ENCODE peak calls at places on chromosomes 3 and 15, in nine cellular contexts. H is esophagus muscularis mucosa, I is dorsolateral prefrontal cortex, L is tibial artery, N is osteoblast, P is A673, U is mammary epithelial cell, Z is endodermal cell, V is sigmoid colon. T is an unnamed sample.

GRCh38 chr3:52704611-52705437 is 767 bp downstream of the GLT8D1 start:
- DNase-seq in V (no peak), N (peak), U (peak), I (no peak), L (peak), Z (peak), H (no peak), P (peak), T (no peak)

GRCh38 chr3:128170866-128171516 is 17.7 kb downstream of the EEFSEC start:
- DNase-seq in H (no peak), V (peak), L (no peak), U (peak), N (peak), P (peak), Z (peak), I (no peak), T (no peak)

GRCh38 chr15:81027200-81027599 is 26.5 kb downstream of the TLNRD1 start:
- DNase-seq in H (no peak), V (no peak), P (no peak), N (no peak), L (no peak), U (no peak), Z (no peak), I (no peak), T (no peak)

GRCh38 chr3:38297947-38298711 is 16.0 kb downstream of the SLC22A14 start:
- DNase-seq in V (no peak), L (no peak), N (no peak), P (peak), I (no peak), Z (no peak), H (no peak), U (no peak), T (no peak)

GRCh38 chr3:35659808-35660207 is 20.5 kb downstream of the ARPP21 start:
- DNase-seq in U (peak), Z (peak), L (no peak), P (peak), N (no peak), I (no peak), V (no peak), H (no peak), T (no peak)

GRCh38 chr3:106673926-106674569 is 703.2 kb upstream of the CCDC54 start:
- DNase-seq in H (no peak), V (no peak), Z (no peak), L (no peak), I (no peak), N (no peak), P (no peak), U (no peak), T (no peak)

GRCh38 chr3:168116279-168116678 is 20.6 kb upstream of the GOLIM4 start:
- DNase-seq in U (peak), L (no peak), P (no peak), Z (no peak), I (no peak), V (peak), N (peak), H (no peak), T (no peak)

GRCh38 chr3:23303601-23304217 is 100.6 kb downstream of the UBE2E2 start:
- DNase-seq in L (no peak), P (no peak), N (no peak), H (no peak), U (no peak), V (no peak), I (no peak), Z (no peak), T (no peak)

GRCh38 chr3:161316006-161316689 is 55.2 kb downstream of the SPTSSB start:
- DNase-seq in I (no peak), L (no peak), P (no peak), H (no peak), Z (no peak), V (no peak), N (no peak), U (peak), T (no peak)

GRCh38 chr15:76625267-76625666 is 279.9 kb downstream of the SCAPER start:
- DNase-seq in N (peak), L (no peak), Z (peak), I (no peak), U (no peak), H (no peak), V (no peak), P (no peak), T (no peak)

GRCh38 chr3:148223266-148223665 is 474.4 kb upstream of the AGTR1 start:
- DNase-seq in I (no peak), H (no peak), U (no peak), N (no peak), Z (no peak), V (no peak), L (no peak), P (no peak), T (no peak)

GRCh38 chr3:158685151-158685550 is 12.7 kb upstream of the LXN start:
- DNase-seq in H (no peak), U (no peak), L (no peak), V (no peak), Z (no peak), P (no peak), I (no peak), N (no peak), T (no peak)

GRCh38 chr3:185129051-185129450 is 23.8 kb downstream of the C3orf70 start:
- DNase-seq in I (no peak), Z (no peak), L (no peak), V (no peak), P (no peak), H (no peak), N (no peak), U (no peak), T (no peak)
- H3K4me3 ChIP-seq in I (no peak), Z (no peak), L (no peak), V (no peak), P (no peak), H (no peak), N (no peak), U (no peak), T (no peak)

GRCh38 chr3:15288331-15288726 is 44.1 kb downstream of the SH3BP5 start:
- DNase-seq in N (no peak), V (peak), L (peak), I (no peak), H (no peak), P (no peak), U (no peak), Z (no peak), T (no peak)

GRCh38 chr3:15286022-15286421 is 46.4 kb downstream of the SH3BP5 start:
- DNase-seq in Z (peak), I (no peak), V (no peak), L (no peak), N (no peak), H (no peak), P (no peak), U (no peak), T (no peak)

GRCh38 chr3:15290731-15291130 is 41.7 kb downstream of the SH3BP5 start:
- DNase-seq in L (no peak), I (no peak), P (no peak), U (no peak), N (no peak), H (no peak), Z (no peak), V (peak), T (no peak)

GRCh38 chr3:15289661-15290060 is 42.7 kb downstream of the SH3BP5 start:
- DNase-seq in Z (no peak), V (no peak), P (no peak), L (no peak), U (no peak), N (no peak), I (no peak), H (no peak), T (no peak)

GRCh38 chr3:15287565-15288330 is 44.6 kb downstream of the SH3BP5 start:
- DNase-seq in L (peak), U (no peak), I (no peak), Z (no peak), P (no peak), N (peak), H (peak), V (peak), T (peak)
- H3K27ac ChIP-seq in L (peak), U (no peak), I (no peak), Z (no peak), P (no peak), N (peak), H (peak), V (peak), T (peak)

DNA sequence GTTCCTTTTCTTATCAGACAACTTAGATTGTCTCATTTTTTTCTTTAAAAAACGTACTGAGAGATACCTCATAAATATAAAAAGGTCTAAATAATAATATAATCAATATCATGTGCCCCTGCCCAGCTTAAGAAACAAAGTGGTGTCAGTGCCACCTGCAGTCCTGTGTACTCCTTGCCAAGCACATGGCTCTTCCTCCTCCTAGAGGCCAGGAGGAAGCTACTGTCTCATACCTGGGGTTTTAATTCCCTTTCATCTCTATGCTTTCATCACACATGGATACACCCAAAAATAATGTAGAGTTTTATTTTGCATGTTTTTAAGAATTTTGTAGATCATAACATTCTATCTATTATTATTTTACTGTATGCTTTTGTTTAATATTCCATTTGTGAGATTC is 98.6 kb upstream of the C15orf61 start:
- DNase-seq in P (no peak), Z (no peak), I (no peak), N (no peak), V (no peak), U (no peak), H (no peak), L (no peak), T (no peak)
- TF ChIP-seq CTCF in P (no peak), Z (peak), I (no peak), N (no peak), V (no peak), U (no peak), H (no peak), L (no peak), T (no peak)

GRCh38 chr15:71495381-71495780 is 315.0 kb upstream of the NR2E3 start:
- DNase-seq in H (no peak), U (no peak), V (no peak), N (no peak), P (no peak), L (no peak), Z (no peak), I (no peak), T (no peak)

GRCh38 chr15:71494565-71494964 is 315.8 kb upstream of the NR2E3 start:
- DNase-seq in N (no peak), U (no peak), Z (no peak), V (no peak), L (no peak), I (no peak), P (no peak), H (no peak), T (no peak)

GRCh38 chr15:71489570-71489969 is 320.8 kb upstream of the NR2E3 start:
- DNase-seq in N (no peak), H (no peak), V (no peak), U (no peak), P (no peak), L (no peak), Z (no peak), I (no peak), T (no peak)

GRCh38 chr15:71496336-71496955 is 313.9 kb upstream of the NR2E3 start:
- DNase-seq in I (no peak), N (peak), P (peak), V (no peak), L (no peak), Z (no peak), H (no peak), U (peak), T (no peak)

DNA sequence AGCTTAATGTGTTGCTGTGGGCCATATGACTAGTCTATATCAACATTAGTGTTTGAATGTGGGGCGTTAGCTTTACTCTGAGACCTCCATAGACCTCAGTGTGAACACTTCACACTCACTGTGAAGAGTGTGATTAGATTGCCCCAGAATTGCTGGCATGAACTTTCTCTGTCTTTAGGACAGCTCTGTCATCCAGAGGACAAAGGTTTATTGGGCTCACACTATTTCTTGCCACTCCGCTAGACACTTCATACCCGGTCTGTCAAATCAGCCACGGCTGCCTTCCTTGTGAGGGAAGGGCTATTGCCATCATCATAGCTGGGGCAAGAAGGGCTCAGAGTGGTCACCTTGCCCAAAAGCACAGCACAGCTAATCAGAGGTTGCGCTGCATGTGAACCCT is 316.8 kb upstream of the NR2E3 start:
- DNase-seq in H (no peak), I (no peak), U (no peak), V (no peak), L (no peak), Z (no peak), N (no peak), P (no peak), T (no peak)
- H3K4me3 ChIP-seq in H (no peak), I (no peak), U (no peak), V (no peak), L (no peak), Z (no peak), N (no peak), P (no peak), T (no peak)

GRCh38 chr15:75335705-75336355 is at the start of gene COMMD4:
- DNase-seq in L (peak), I (peak), Z (peak), V (peak), U (peak), P (peak), H (peak), N (peak), T (peak)
- H3K27ac ChIP-seq in L (peak), I (peak), Z (peak), V (peak), U (peak), P (peak), H (peak), N (peak), T (peak)